ENCODE peak calls at places on chromosomes 16 and 17, in four cellular contexts. One of them, this sample, is unnamed. For H3K4me1, the result is how much of the 10 kb centered on the place peaks cover.

GRCh38 chr16:68792465-68793324 is 50.6 kb upstream of the TANGO6 start:
- DNase-seq in PC-9: no peak
- DNase-seq in aorta: no peak
- DNase-seq in CD8-positive, alpha-beta memory T cell: no peak
- DNase-seq in this sample: no peak

GRCh38 chr17:79739148-79740062 is 8.7 kb downstream of the ENPP7 start:
- DNase-seq in PC-9: peak
- DNase-seq in aorta: no peak
- DNase-seq in CD8-positive, alpha-beta memory T cell: no peak
- DNase-seq in this sample: no peak

GRCh38 chr17:47204722-47205418 is 4.3 kb upstream of the MYL4 start:
- DNase-seq in PC-9: peak
- DNase-seq in aorta: no peak
- DNase-seq in CD8-positive, alpha-beta memory T cell: peak
- DNase-seq in this sample: no peak

GRCh38 chr17:71176928-71177443 is 943.8 kb upstream of the SOX9 start:
- DNase-seq in PC-9: no peak
- DNase-seq in aorta: no peak
- DNase-seq in CD8-positive, alpha-beta memory T cell: no peak
- DNase-seq in this sample: no peak

GRCh38 chr16:71542377-71542776 is 16.2 kb downstream of the CHST4 start:
- DNase-seq in PC-9: no peak
- DNase-seq in aorta: no peak
- DNase-seq in CD8-positive, alpha-beta memory T cell: peak
- DNase-seq in this sample: no peak

GRCh38 chr16:69701866-69702265 is 24.5 kb downstream of the NQO1 start:
- DNase-seq in PC-9: no peak
- DNase-seq in aorta: no peak
- DNase-seq in CD8-positive, alpha-beta memory T cell: no peak
- DNase-seq in this sample: no peak

GRCh38 chr17:45261577-45262515 is at the start of gene SPATA32:
- DNase-seq in PC-9: no peak
- DNase-seq in aorta: peak
- DNase-seq in CD8-positive, alpha-beta memory T cell: peak
- DNase-seq in this sample: no peak

GRCh38 chr17:16419929-16420271 is 4.5 kb downstream of the TRPV2 start:
- DNase-seq in PC-9: peak
- DNase-seq in aorta: no peak
- DNase-seq in CD8-positive, alpha-beta memory T cell: no peak
- DNase-seq in this sample: no peak

GRCh38 chr16:70576431-70577255 is 53.0 kb downstream of the SF3B3 start:
- DNase-seq in PC-9: no peak
- DNase-seq in aorta: no peak
- DNase-seq in CD8-positive, alpha-beta memory T cell: no peak
- DNase-seq in this sample: peak

GRCh38 chr16:12801511-12802042 is 2.1 kb downstream of the CPPED1 start:
- DNase-seq in PC-9: peak
- DNase-seq in aorta: no peak
- DNase-seq in CD8-positive, alpha-beta memory T cell: no peak
- DNase-seq in this sample: no peak

GRCh38 chr16:10617662-10618420 is 37.4 kb upstream of the EMP2 start:
- DNase-seq in PC-9: no peak
- DNase-seq in aorta: no peak
- DNase-seq in CD8-positive, alpha-beta memory T cell: no peak
- DNase-seq in this sample: no peak

GRCh38 chr16:73020409-73020884 is 27.5 kb downstream of the ZFHX3 start:
- DNase-seq in PC-9: peak
- DNase-seq in aorta: peak
- DNase-seq in CD8-positive, alpha-beta memory T cell: no peak
- DNase-seq in this sample: peak

GRCh38 chr17:81083125-81083765 is 48.3 kb downstream of the BAIAP2 start:
- DNase-seq in PC-9: no peak
- DNase-seq in aorta: no peak
- DNase-seq in CD8-positive, alpha-beta memory T cell: no peak
- DNase-seq in this sample: no peak

GRCh38 chr17:70478883-70479282 is 309.6 kb downstream of the KCNJ2 start:
- DNase-seq in PC-9: no peak
- DNase-seq in aorta: no peak
- DNase-seq in CD8-positive, alpha-beta memory T cell: no peak
- DNase-seq in this sample: no peak

GRCh38 chr17:13410874-13411273 is 190.9 kb downstream of the HS3ST3A1 start:
- DNase-seq in PC-9: no peak
- DNase-seq in aorta: no peak
- DNase-seq in CD8-positive, alpha-beta memory T cell: no peak
- DNase-seq in this sample: no peak

GRCh38 chr16:50292566-50292948 is 26.2 kb downstream of the ADCY7 start:
- DNase-seq in PC-9: no peak
- DNase-seq in aorta: no peak
- DNase-seq in CD8-positive, alpha-beta memory T cell: no peak
- DNase-seq in this sample: no peak

GRCh38 chr16:55275869-55276268 is 48.1 kb upstream of the IRX6 start:
- DNase-seq in PC-9: no peak
- DNase-seq in aorta: no peak
- DNase-seq in CD8-positive, alpha-beta memory T cell: no peak
- DNase-seq in this sample: no peak

GRCh38 chr17:81814748-81815645 is 11.0 kb downstream of the GCGR start:
- DNase-seq in PC-9: peak
- DNase-seq in aorta: no peak
- DNase-seq in CD8-positive, alpha-beta memory T cell: no peak
- DNase-seq in this sample: peak

GRCh38 chr16:1026057-1026783 is 44.6 kb downstream of the SOX8 start:
- DNase-seq in PC-9: no peak
- DNase-seq in aorta: no peak
- DNase-seq in CD8-positive, alpha-beta memory T cell: no peak
- DNase-seq in this sample: no peak

GRCh38 chr16:15810411-15810810 is 46.4 kb downstream of the MYH11 start:
- DNase-seq in PC-9: no peak
- DNase-seq in aorta: peak
- DNase-seq in CD8-positive, alpha-beta memory T cell: no peak
- DNase-seq in this sample: no peak

GRCh38 chr16:63981639-63982038 is 1140.2 kb downstream of the CDH11 start:
- DNase-seq in PC-9: no peak
- DNase-seq in aorta: no peak
- DNase-seq in CD8-positive, alpha-beta memory T cell: no peak
- DNase-seq in this sample: no peak

GRCh38 chr17:77086433-77087010 is 54.2 kb upstream of the SEC14L1 start:
- DNase-seq in PC-9: peak
- DNase-seq in aorta: peak
- DNase-seq in CD8-positive, alpha-beta memory T cell: peak
- DNase-seq in this sample: peak

GRCh38 chr16:46731691-46732555 is 16.2 kb downstream of the MYLK3 start:
- DNase-seq in PC-9: no peak
- DNase-seq in aorta: no peak
- DNase-seq in CD8-positive, alpha-beta memory T cell: no peak
- DNase-seq in this sample: no peak

GRCh38 chr17:37339321-37339720 is 36.5 kb upstream of the C17orf78 start:
- DNase-seq in PC-9: no peak
- DNase-seq in aorta: no peak
- DNase-seq in CD8-positive, alpha-beta memory T cell: no peak
- DNase-seq in this sample: no peak

GRCh38 chr17:45149669-45150603 is 1.7 kb downstream of the HEXIM1 start:
- DNase-seq in PC-9: peak
- DNase-seq in aorta: peak
- DNase-seq in CD8-positive, alpha-beta memory T cell: no peak
- DNase-seq in this sample: no peak

DNA sequence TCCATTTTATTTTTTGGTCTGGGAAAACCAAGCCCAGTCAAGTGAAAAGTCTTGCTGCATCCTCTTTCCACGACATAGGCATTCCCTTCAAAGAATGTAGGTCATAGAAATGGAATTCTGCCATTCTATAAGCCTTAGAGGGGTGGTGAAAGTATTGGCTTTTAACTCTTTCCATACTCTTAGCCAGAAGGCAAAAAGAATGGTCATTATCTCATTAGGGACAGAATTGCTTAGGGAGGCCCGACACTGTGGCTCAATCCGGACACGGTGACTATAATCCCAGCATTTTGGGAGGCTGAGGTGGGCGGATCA is 7.9 kb upstream of the MSL1 start:
- DNase-seq in PC-9: no peak
- DNase-seq in aorta: no peak
- DNase-seq in CD8-positive, alpha-beta memory T cell: no peak
- DNase-seq in this sample: no peak
- H3K4me1 ChIP-seq in PC-9: under half
- H3K4me1 ChIP-seq in aorta: under half
- H3K4me1 ChIP-seq in CD8-positive, alpha-beta memory T cell: under half
- H3K4me1 ChIP-seq in this sample: under half

DNA sequence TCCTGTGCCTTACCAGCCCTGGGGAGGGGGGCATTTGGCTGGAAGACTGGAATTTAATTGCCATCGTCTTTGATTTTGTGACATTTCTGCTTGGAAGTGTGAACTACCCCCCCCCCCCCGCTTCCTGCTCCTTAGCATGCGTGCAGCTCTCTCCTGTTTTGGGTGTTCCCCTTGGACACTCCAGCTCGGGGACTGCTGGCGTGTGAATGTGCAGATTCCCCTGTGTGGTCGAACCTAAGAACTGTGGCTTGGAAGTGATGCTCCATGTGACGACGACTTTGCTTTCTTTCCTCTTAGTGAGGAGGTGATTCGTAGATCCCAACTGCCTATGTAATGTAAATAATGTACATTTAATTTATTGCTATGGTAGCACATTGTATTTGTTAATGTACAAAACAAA is 26.1 kb downstream of the OR1D5 start:
- DNase-seq in PC-9: no peak
- DNase-seq in aorta: peak
- DNase-seq in CD8-positive, alpha-beta memory T cell: no peak
- DNase-seq in this sample: no peak
- H3K27ac ChIP-seq in PC-9: no peak
- H3K27ac ChIP-seq in aorta: no peak
- H3K27ac ChIP-seq in CD8-positive, alpha-beta memory T cell: no peak
- H3K27ac ChIP-seq in this sample: no peak

GRCh38 chr17:31541559-31541958 is 150.1 kb downstream of the RAB11FIP4 start:
- DNase-seq in PC-9: no peak
- DNase-seq in aorta: no peak
- DNase-seq in CD8-positive, alpha-beta memory T cell: no peak
- DNase-seq in this sample: no peak

GRCh38 chr17:31544186-31544585 is 152.7 kb downstream of the RAB11FIP4 start:
- DNase-seq in PC-9: no peak
- DNase-seq in aorta: no peak
- DNase-seq in CD8-positive, alpha-beta memory T cell: no peak
- DNase-seq in this sample: no peak

GRCh38 chr17:31537558-31537957 is 146.1 kb downstream of the RAB11FIP4 start:
- DNase-seq in PC-9: no peak
- DNase-seq in aorta: no peak
- DNase-seq in CD8-positive, alpha-beta memory T cell: no peak
- DNase-seq in this sample: no peak

GRCh38 chr17:31538080-31538762 is 146.7 kb downstream of the RAB11FIP4 start:
- DNase-seq in PC-9: no peak
- DNase-seq in aorta: no peak
- DNase-seq in CD8-positive, alpha-beta memory T cell: no peak
- DNase-seq in this sample: no peak

GRCh38 chr17:31540602-31541307 is 149.3 kb downstream of the RAB11FIP4 start:
- DNase-seq in PC-9: no peak
- DNase-seq in aorta: no peak
- DNase-seq in CD8-positive, alpha-beta memory T cell: no peak
- DNase-seq in this sample: no peak
- H3K4me1 ChIP-seq in PC-9: under half
- H3K4me1 ChIP-seq in aorta: under half
- H3K4me1 ChIP-seq in CD8-positive, alpha-beta memory T cell: under half
- H3K4me1 ChIP-seq in this sample: under half

GRCh38 chr17:57088298-57088697 is 3.3 kb downstream of the AKAP1 start:
- DNase-seq in PC-9: no peak
- DNase-seq in aorta: no peak
- DNase-seq in CD8-positive, alpha-beta memory T cell: no peak
- DNase-seq in this sample: no peak
- H3K27ac ChIP-seq in PC-9: no peak
- H3K27ac ChIP-seq in aorta: no peak
- H3K27ac ChIP-seq in CD8-positive, alpha-beta memory T cell: no peak
- H3K27ac ChIP-seq in this sample: no peak

DNA sequence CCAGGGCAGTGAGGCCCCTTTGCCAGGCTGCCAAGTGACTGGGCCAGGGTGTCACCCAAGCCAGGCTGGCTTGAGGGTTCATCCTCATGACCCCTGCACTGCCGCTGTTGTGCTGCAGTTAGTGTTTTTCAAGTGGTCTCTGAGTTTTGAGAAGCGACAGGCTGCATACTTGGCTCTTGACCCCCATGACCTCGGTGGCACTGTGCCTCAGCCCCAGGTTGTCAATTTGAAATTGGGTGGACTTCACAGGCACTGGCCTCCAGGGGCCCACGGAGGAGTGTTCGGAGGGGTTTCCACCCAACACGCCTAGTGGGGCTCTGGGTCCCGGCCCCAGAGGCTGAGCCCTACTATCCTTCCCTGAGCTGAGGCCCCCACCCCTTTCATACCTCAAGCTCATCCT is 42.7 kb downstream of the DHRS7B start:
- DNase-seq in PC-9: no peak
- DNase-seq in aorta: no peak
- DNase-seq in CD8-positive, alpha-beta memory T cell: no peak
- DNase-seq in this sample: no peak
- H3K4me1 ChIP-seq in PC-9: under half
- H3K4me1 ChIP-seq in aorta: under half
- H3K4me1 ChIP-seq in CD8-positive, alpha-beta memory T cell: under half
- H3K4me1 ChIP-seq in this sample: under half

GRCh38 chr17:40344321-40345160 is 20.0 kb downstream of the GJD3 start:
- DNase-seq in PC-9: no peak
- DNase-seq in aorta: no peak
- DNase-seq in CD8-positive, alpha-beta memory T cell: peak
- DNase-seq in this sample: no peak
- H3K27ac ChIP-seq in PC-9: no peak
- H3K27ac ChIP-seq in aorta: no peak
- H3K27ac ChIP-seq in CD8-positive, alpha-beta memory T cell: peak
- H3K27ac ChIP-seq in this sample: peak

GRCh38 chr16:80743772-80744171 is 60.6 kb downstream of the CDYL2 start:
- DNase-seq in PC-9: no peak
- DNase-seq in aorta: no peak
- DNase-seq in CD8-positive, alpha-beta memory T cell: no peak
- DNase-seq in this sample: no peak
- H3K4me1 ChIP-seq in PC-9: under half
- H3K4me1 ChIP-seq in aorta: under half
- H3K4me1 ChIP-seq in CD8-positive, alpha-beta memory T cell: under half
- H3K4me1 ChIP-seq in this sample: under half

GRCh38 chr17:73272906-73273218 is 11.2 kb upstream of the CPSF4L start:
- DNase-seq in PC-9: no peak
- DNase-seq in aorta: no peak
- DNase-seq in CD8-positive, alpha-beta memory T cell: no peak
- DNase-seq in this sample: no peak
- H3K27ac ChIP-seq in PC-9: no peak
- H3K27ac ChIP-seq in aorta: no peak
- H3K27ac ChIP-seq in CD8-positive, alpha-beta memory T cell: no peak
- H3K27ac ChIP-seq in this sample: no peak

This sample was measured in RWPE2.